ENCODE peak calls at places on chromosomes 1 and 21, in eight cellular contexts. O is H9, L is GM23248, J is fibroblast of lung, S is HepG2, E is MM.1S, W is mesendoderm, I is neural progenitor cell. N is an unnamed sample. For H3K4me1, the result is how much of the 10 kb centered on the place peaks cover.

GRCh38 chr1:108028841-108029401 is 63.9 kb upstream of the VAV3 start:
- DNase-seq in O (no peak), L (no peak), J (no peak), S (no peak), E (no peak), W (no peak), I (no peak), N (no peak)

GRCh38 chr1:197799271-197799670 is 24.0 kb upstream of the DENND1B start:
- DNase-seq in O (peak), L (peak), J (peak), S (no peak), E (no peak), W (peak), I (no peak), N (peak)

GRCh38 chr1:201728731-201729130 is 100.2 kb upstream of the IPO9 start:
- DNase-seq in O (no peak), L (no peak), J (no peak), S (no peak), E (no peak), W (peak), I (peak), N (no peak)

GRCh38 chr1:94456736-94457135 is 38.5 kb downstream of the ABCD3 start:
- DNase-seq in O (no peak), L (peak), J (peak), S (no peak), E (no peak), W (no peak), I (no peak), N (no peak)

GRCh38 chr1:190429932-190430331 is 47.7 kb downstream of the BRINP3 start:
- DNase-seq in O (no peak), L (no peak), J (no peak), S (no peak), E (no peak), W (no peak), I (no peak), N (no peak)

GRCh38 chr1:5603353-5604104 is 388.7 kb downstream of the NPHP4 start:
- DNase-seq in O (no peak), L (no peak), J (no peak), S (no peak), E (no peak), W (no peak), I (no peak), N (no peak)

GRCh38 chr1:64470670-64471217 is 815 bp downstream of the CACHD1 start:
- DNase-seq in O (peak), L (peak), J (peak), S (no peak), E (no peak), W (peak), I (peak), N (peak)

GRCh38 chr1:61011514-61012263 is 70.7 kb upstream of the NFIA start:
- DNase-seq in O (no peak), L (no peak), J (no peak), S (no peak), E (no peak), W (no peak), I (no peak), N (no peak)

GRCh38 chr1:94888201-94888600 is 38.7 kb downstream of the CNN3 start:
- DNase-seq in O (no peak), L (no peak), J (no peak), S (no peak), E (no peak), W (no peak), I (no peak), N (no peak)

GRCh38 chr1:217272385-217272784 is 358.5 kb downstream of the GPATCH2 start:
- DNase-seq in O (no peak), L (peak), J (peak), S (no peak), E (no peak), W (no peak), I (no peak), N (no peak)
- H3K9ac ChIP-seq in O (no peak), L (peak), J (no peak), S (no peak), E (no peak), W (no peak), I (no peak), N (no peak)

DNA sequence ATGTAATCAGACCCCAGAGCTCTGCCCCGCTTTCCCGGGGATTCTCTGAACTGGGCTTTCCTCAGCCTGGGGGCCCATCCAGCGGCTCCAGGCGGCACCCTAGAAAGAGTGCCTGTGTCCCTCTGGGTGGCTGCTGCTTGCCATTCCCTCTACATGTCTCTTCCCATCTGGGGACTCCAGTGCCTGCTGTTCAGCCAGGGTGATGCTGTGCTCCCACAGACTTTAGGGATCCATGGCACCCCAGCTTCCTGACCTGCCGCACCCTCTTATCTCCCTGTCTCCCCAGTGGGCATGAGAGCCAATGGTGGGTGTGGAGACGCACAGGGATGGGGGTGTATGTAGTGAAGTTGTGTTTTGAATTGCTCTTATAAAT is 16.2 kb downstream of the TRAPPC10 start:
- DNase-seq in O (no peak), L (no peak), J (no peak), S (no peak), E (no peak), W (no peak), I (no peak), N (no peak)
- H3K27ac ChIP-seq in O (no peak), L (no peak), J (no peak), S (no peak), E (no peak), W (no peak), I (no peak), N (no peak)

DNA sequence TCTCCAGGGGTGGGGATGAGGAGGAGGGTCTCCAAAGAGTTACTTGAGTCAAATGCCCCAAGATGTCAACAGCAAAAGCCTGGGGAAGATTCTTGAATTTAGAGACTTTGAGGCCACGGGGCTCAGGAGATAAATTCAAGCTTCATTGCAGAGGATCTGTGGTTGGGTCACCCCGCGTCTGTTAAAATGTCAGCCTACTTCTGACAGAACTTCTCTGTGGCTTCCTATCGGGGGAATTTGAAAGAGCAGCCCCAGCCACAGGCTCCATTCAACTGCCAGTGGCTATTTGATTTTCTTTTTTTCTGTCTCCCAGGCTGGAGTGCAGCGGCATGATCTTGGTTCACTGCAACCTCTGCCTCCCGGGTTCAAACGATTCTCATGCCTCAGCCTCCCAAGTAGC is 62.5 kb upstream of the EFHD2 start:
- DNase-seq in O (no peak), L (no peak), J (no peak), S (no peak), E (no peak), W (no peak), I (no peak), N (no peak)
- H3K4me1 ChIP-seq in O (under half), L (under half), J (under half), S (under half), E (under half), W (under half), I (under half), N (under half)

GRCh38 chr1:11564237-11564636 is 85.3 kb downstream of the DISP3 start:
- DNase-seq in O (no peak), L (no peak), J (no peak), S (no peak), E (peak), W (peak), I (no peak), N (no peak)
- H3K9ac ChIP-seq in O (no peak), L (no peak), J (no peak), S (no peak), E (peak), W (no peak), I (no peak), N (no peak)

GRCh38 chr1:47104816-47105215 is 32.4 kb upstream of the CYP4A22 start:
- DNase-seq in O (peak), L (no peak), J (no peak), S (no peak), E (no peak), W (peak), I (no peak), N (no peak)

GRCh38 chr1:47106792-47107191 is 30.4 kb upstream of the CYP4A22 start:
- DNase-seq in O (no peak), L (no peak), J (no peak), S (no peak), E (no peak), W (no peak), I (no peak), N (no peak)
- H3K27ac ChIP-seq in O (no peak), L (no peak), J (no peak), S (no peak), E (no peak), W (no peak), I (no peak), N (no peak)

GRCh38 chr1:183834568-183834967 is 29.6 kb downstream of the RGL1 start:
- DNase-seq in O (no peak), L (no peak), J (no peak), S (no peak), E (no peak), W (no peak), I (no peak), N (no peak)

GRCh38 chr1:183837062-183837461 is 32.1 kb downstream of the RGL1 start:
- DNase-seq in O (no peak), L (no peak), J (no peak), S (no peak), E (no peak), W (peak), I (peak), N (no peak)

GRCh38 chr1:183831336-183831735 is 26.4 kb downstream of the RGL1 start:
- DNase-seq in O (no peak), L (no peak), J (no peak), S (no peak), E (no peak), W (no peak), I (no peak), N (no peak)

GRCh38 chr1:183830389-183830788 is 25.5 kb downstream of the RGL1 start:
- DNase-seq in O (no peak), L (no peak), J (no peak), S (no peak), E (no peak), W (no peak), I (no peak), N (no peak)

DNA sequence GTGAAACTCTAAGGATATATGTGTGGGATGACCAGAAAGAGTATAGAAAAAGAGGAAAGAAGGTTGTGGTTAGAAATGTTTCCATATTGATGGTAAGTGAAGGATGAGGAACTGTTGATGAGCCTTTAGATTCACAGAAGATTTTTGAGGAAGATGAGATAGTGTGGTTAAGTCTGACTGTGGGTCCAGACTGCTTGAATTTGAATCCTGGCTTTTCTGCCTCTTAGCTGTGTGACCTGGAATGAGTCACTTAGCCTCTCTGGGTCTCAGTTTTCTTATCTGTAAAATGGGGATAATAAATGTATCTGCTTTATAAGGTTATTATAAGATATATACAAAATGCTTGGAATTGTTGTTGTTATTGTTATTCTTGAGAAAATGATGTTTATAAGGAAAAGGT is 27.6 kb downstream of the RGL1 start:
- DNase-seq in O (no peak), L (no peak), J (no peak), S (no peak), E (no peak), W (no peak), I (no peak), N (no peak)
- H3K4me1 ChIP-seq in O (under half), L (under half), J (under half), S (under half), E (under half), W (under half), I (under half), N (under half)

GRCh38 chr21:45984584-45985095 is 3.1 kb downstream of the COL6A1 start:
- DNase-seq in O (no peak), L (no peak), J (no peak), S (no peak), E (no peak), W (no peak), I (no peak), N (no peak)
- H3K9ac ChIP-seq in O (no peak), L (peak), J (no peak), S (no peak), E (no peak), W (no peak), I (no peak), N (no peak)

GRCh38 chr21:44052830-44053226 is 40.7 kb downstream of the TRAPPC10 start:
- DNase-seq in O (no peak), L (no peak), J (no peak), S (no peak), E (no peak), W (no peak), I (no peak), N (no peak)
- H3K27ac ChIP-seq in O (no peak), L (no peak), J (no peak), S (no peak), E (no peak), W (no peak), I (no peak), N (no peak)

GRCh38 chr1:1962752-1963151 is 40.8 kb downstream of the CFAP74 start:
- DNase-seq in O (no peak), L (no peak), J (no peak), S (no peak), E (no peak), W (no peak), I (no peak), N (no peak)
- H3K4me1 ChIP-seq in O (under half), L (under half), J (under half), S (half or more), E (under half), W (under half), I (under half), N (under half)

DNA sequence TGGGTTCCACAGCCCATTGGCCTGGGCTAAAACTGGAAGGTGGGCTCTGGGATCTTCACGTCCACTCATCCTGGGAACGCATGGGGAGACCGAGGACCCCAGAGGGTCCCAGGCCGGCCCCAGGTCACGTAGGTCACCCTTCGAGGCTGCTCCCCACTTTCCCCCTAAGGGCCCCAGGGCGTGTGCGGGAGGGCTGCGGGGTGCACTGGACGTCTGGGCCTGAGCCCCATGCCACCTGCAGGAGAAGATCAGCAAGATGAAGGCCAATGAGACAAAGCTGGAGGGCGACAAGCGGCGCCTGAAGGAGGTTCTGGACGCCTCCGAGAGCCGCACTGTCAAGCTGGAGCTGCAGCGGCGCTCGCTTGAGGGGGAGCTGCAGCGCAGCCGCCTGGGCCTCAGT is 12.5 kb downstream of the MFAP2 start:
- DNase-seq in O (no peak), L (no peak), J (no peak), S (no peak), E (no peak), W (no peak), I (no peak), N (no peak)
- H3K9ac ChIP-seq in O (no peak), L (no peak), J (no peak), S (no peak), E (no peak), W (no peak), I (no peak), N (no peak)

N was measured in endodermal cell.